ENCODE peak calls at places on chromosomes 11 and 22, in four cellular contexts. L, K, G and U are unnamed samples.

GRCh38 chr11:27614092-27614491 is 86.2 kb downstream of the BDNF start:
- DNase-seq in L (no peak), K (no peak), G (no peak), U (no peak)

GRCh38 chr11:47523491-47524199 is 29.3 kb downstream of the CELF1 start:
- DNase-seq in L (peak; percentile 62), K (no peak), G (no peak), U (no peak)

GRCh38 chr11:75611823-75612222 is 49.8 kb downstream of the SERPINH1 start:
- DNase-seq in L (no peak), K (no peak), G (no peak), U (no peak)

GRCh38 chr22:49355206-49355920 is 472.3 kb downstream of the BRD1 start:
- DNase-seq in L (no peak), K (no peak), G (no peak), U (peak; percentile 53)

GRCh38 chr11:24234822-24235508 is 261.9 kb upstream of the LUZP2 start:
- DNase-seq in L (no peak), K (no peak), G (no peak), U (no peak)

GRCh38 chr11:2916892-2917645 is 12.2 kb downstream of the PHLDA2 start:
- DNase-seq in L (no peak), K (no peak), G (no peak), U (no peak)

GRCh38 chr11:75792127-75792731 is 22.8 kb upstream of the UVRAG start:
- DNase-seq in L (no peak), K (no peak), G (no peak), U (peak; percentile 51)

GRCh38 chr11:110429614-110430266 is at the start of gene FDX1:
- DNase-seq in L (peak; percentile 83), K (no peak), G (peak; percentile 89), U (peak; percentile 97)

GRCh38 chr11:60563553-60564235 is 48.5 kb downstream of the MS4A13 start:
- DNase-seq in L (no peak), K (no peak), G (no peak), U (no peak)

GRCh38 chr11:133936551-133936950 is 20.2 kb downstream of the IGSF9B start:
- DNase-seq in L (no peak), K (no peak), G (no peak), U (no peak)

GRCh38 chr11:122951231-122951630 is 30.4 kb downstream of the BSX start:
- DNase-seq in L (no peak), K (no peak), G (no peak), U (no peak)

GRCh38 chr11:121057922-121058321 is 34.0 kb downstream of the TBCEL start:
- DNase-seq in L (no peak), K (no peak), G (no peak), U (no peak)

GRCh38 chr11:100810146-100810545 is 123.1 kb downstream of the ARHGAP42 start:
- DNase-seq in L (no peak), K (no peak), G (no peak), U (no peak)

GRCh38 chr11:111949519-111950426 is 12.6 kb downstream of the DIXDC1 start:
- DNase-seq in L (no peak), K (no peak), G (no peak), U (no peak)

GRCh38 chr22:48842583-48842945 is 985.1 kb downstream of the BRD1 start:
- DNase-seq in L (no peak), K (no peak), G (no peak), U (peak; percentile 63)

GRCh38 chr11:117597083-117597482 is 199.9 kb downstream of the DSCAML1 start:
- DNase-seq in L (no peak), K (no peak), G (peak; percentile 66), U (no peak)

GRCh38 chr22:38513063-38513462 is 7.0 kb upstream of the DDX17 start:
- DNase-seq in L (peak; percentile 47), K (no peak), G (no peak), U (peak; percentile 77)

GRCh38 chr11:119051440-119052162 is 5.4 kb downstream of the HYOU1 start:
- DNase-seq in L (no peak), K (no peak), G (no peak), U (peak; percentile 72)

GRCh38 chr11:106493751-106494150 is 416.3 kb downstream of the AASDHPPT start:
- DNase-seq in L (no peak), K (no peak), G (no peak), U (no peak)

GRCh38 chr22:24976442-24977218 is 24.1 kb downstream of the KIAA1671 start:
- DNase-seq in L (no peak), K (no peak), G (no peak), U (no peak)

GRCh38 chr11:131932584-131933360 is 562.4 kb downstream of the NTM start:
- DNase-seq in L (no peak), K (no peak), G (no peak), U (no peak)

GRCh38 chr22:46453829-46454220 is 83.6 kb downstream of the CELSR1 start:
- DNase-seq in L (no peak), K (no peak), G (no peak), U (no peak)

GRCh38 chr11:116232364-116232801 is 540.4 kb downstream of the BUD13 start:
- DNase-seq in L (no peak), K (no peak), G (no peak), U (peak; percentile 27)

GRCh38 chr11:64767344-64768299 is 7.8 kb upstream of the PYGM start:
- DNase-seq in L (peak; percentile 76), K (no peak), G (peak; percentile 60), U (peak; percentile 91)

GRCh38 chr22:30990675-30991074 is 21.6 kb downstream of the TUG1 start:
- DNase-seq in L (no peak), K (no peak), G (no peak), U (no peak)

GRCh38 chr11:124897681-124898680 is at the start of gene ROBO4:
- DNase-seq in L (no peak), K (no peak), G (no peak), U (peak; percentile 87)

GRCh38 chr11:14423633-14424032 is 64.7 kb upstream of the RRAS2 start:
- DNase-seq in L (no peak), K (no peak), G (no peak), U (no peak)

GRCh38 chr22:37498289-37498909 is 12.2 kb upstream of the MFNG start:
- DNase-seq in L (peak; percentile 72), K (no peak), G (peak; percentile 48), U (peak; percentile 87)

GRCh38 chr11:70142171-70142875 is 60.8 kb upstream of the FADD start:
- DNase-seq in L (no peak), K (no peak), G (peak; percentile 40), U (no peak)

GRCh38 chr11:65575568-65576231 is at the start of gene EHBP1L1:
- DNase-seq in L (peak; percentile 72), K (no peak), G (no peak), U (peak; percentile 95)

GRCh38 chr11:100240051-100240450 is 447.0 kb upstream of the ARHGAP42 start:
- DNase-seq in L (no peak), K (no peak), G (no peak), U (no peak)

GRCh38 chr11:125916683-125917337 is 12.5 kb downstream of the DDX25 start:
- DNase-seq in L (no peak), K (no peak), G (no peak), U (no peak)

GRCh38 chr11:130588471-130588870 is 140.0 kb downstream of the ADAMTS15 start:
- DNase-seq in L (no peak), K (no peak), G (no peak), U (no peak)

GRCh38 chr22:36386900-36387663 is 685 bp downstream of the MYH9 start:
- DNase-seq in L (no peak), K (no peak), G (no peak), U (peak; percentile 98)

GRCh38 chr11:2273771-2274170 is 3.4 kb upstream of the ASCL2 start:
- DNase-seq in L (no peak), K (no peak), G (no peak), U (no peak)

GRCh38 chr22:39408807-39409206 is 9.2 kb downstream of the TAB1 start:
- DNase-seq in L (no peak), K (no peak), G (no peak), U (no peak)

GRCh38 chr11:373716-374551 is 4.6 kb downstream of the B4GALNT4 start:
- DNase-seq in L (no peak), K (no peak), G (no peak), U (no peak)

GRCh38 chr22:25827415-25827814 is 85.4 kb downstream of the MYO18B start:
- DNase-seq in L (no peak), K (no peak), G (peak; percentile 8), U (no peak)